ENCODE peak calls at places on chromosome 19, in six cellular contexts. R is GM12878, U is K562, D is upper lobe of left lung, W is A549, Z is HepG2. S is an unnamed sample.

GRCh38 chr19:52296400-52296772 is 583 bp upstream of the ZNF480 start:
- ATAC-seq in R (peak), U (peak), D (no peak), W (peak), Z (peak), S (no peak)

GRCh38 chr19:10952809-10953208 is 8.0 kb upstream of the SMARCA4 start:
- ATAC-seq in R (no peak), U (no peak), D (no peak), W (no peak), Z (no peak), S (no peak)

GRCh38 chr19:10828981-10829821 is 6.8 kb downstream of the TMED1 start:
- ATAC-seq in R (peak), U (peak), D (peak), W (peak), Z (peak), S (no peak)

GRCh38 chr19:23481043-23481442 is 85.8 kb upstream of the ZNF91 start:
- ATAC-seq in R (no peak), U (no peak), D (no peak), W (no peak), Z (no peak), S (no peak)

GRCh38 chr19:7417671-7418324 is 69.1 kb downstream of the ARHGEF18 start:
- ATAC-seq in R (no peak), U (peak), D (peak), W (peak), Z (no peak), S (no peak)

GRCh38 chr19:34639491-34640085 is 37.4 kb downstream of the SCGB2B2 start:
- ATAC-seq in R (peak), U (peak), D (peak), W (peak), Z (peak), S (no peak)

GRCh38 chr19:49094505-49095482 is 9.5 kb downstream of the SNRNP70 start:
- ATAC-seq in R (no peak), U (no peak), D (no peak), W (peak), Z (no peak), S (no peak)

GRCh38 chr19:55441319-55441691 is 1.8 kb downstream of the SHISA7 start:
- ATAC-seq in R (peak), U (no peak), D (no peak), W (no peak), Z (no peak), S (no peak)

GRCh38 chr19:45560686-45561085 is 23.9 kb downstream of the OPA3 start:
- ATAC-seq in R (no peak), U (no peak), D (no peak), W (no peak), Z (no peak), S (no peak)

GRCh38 chr19:7522923-7523667 is 671 bp downstream of the MCOLN1 start:
- ATAC-seq in R (no peak), U (peak), D (no peak), W (no peak), Z (peak), S (peak)

GRCh38 chr19:7927605-7928333 is 1.8 kb upstream of the CTXN1 start:
- ATAC-seq in R (no peak), U (no peak), D (no peak), W (no peak), Z (no peak), S (no peak)

GRCh38 chr19:10289167-10289835 is 451 bp upstream of the ICAM5 start:
- ATAC-seq in R (peak), U (peak), D (peak), W (peak), Z (peak), S (no peak)

GRCh38 chr19:7191946-7192691 is 102.1 kb downstream of the INSR start:
- ATAC-seq in R (peak), U (no peak), D (no peak), W (no peak), Z (no peak), S (no peak)

GRCh38 chr19:3362217-3362907 is 4.0 kb upstream of the NFIC start:
- ATAC-seq in R (no peak), U (no peak), D (no peak), W (no peak), Z (no peak), S (no peak)

GRCh38 chr19:3361384-3362216 is 4.8 kb upstream of the NFIC start:
- ATAC-seq in R (no peak), U (no peak), D (no peak), W (no peak), Z (no peak), S (no peak)

GRCh38 chr19:3359850-3360493 is 6.4 kb upstream of the NFIC start:
- ATAC-seq in R (peak), U (peak), D (no peak), W (no peak), Z (no peak), S (no peak)

GRCh38 chr19:3358919-3359849 is 7.2 kb upstream of the NFIC start:
- ATAC-seq in R (peak), U (peak), D (no peak), W (peak), Z (peak), S (peak)

GRCh38 chr19:3360494-3361383 is 5.6 kb upstream of the NFIC start:
- ATAC-seq in R (peak), U (peak), D (peak), W (peak), Z (peak), S (peak)
- TF ChIP-seq POLR2A in R (peak), U (peak), D (peak), W (no peak), Z (no peak), S (peak)

GRCh38 chr19:2540646-2541454 is 64.9 kb downstream of the GADD45B start:
- ATAC-seq in R (no peak), U (no peak), D (peak), W (peak), Z (peak), S (peak)
- TF ChIP-seq EP300 in R (no peak), U (no peak), D (peak), W (peak), Z (peak), S (no peak)

DNA sequence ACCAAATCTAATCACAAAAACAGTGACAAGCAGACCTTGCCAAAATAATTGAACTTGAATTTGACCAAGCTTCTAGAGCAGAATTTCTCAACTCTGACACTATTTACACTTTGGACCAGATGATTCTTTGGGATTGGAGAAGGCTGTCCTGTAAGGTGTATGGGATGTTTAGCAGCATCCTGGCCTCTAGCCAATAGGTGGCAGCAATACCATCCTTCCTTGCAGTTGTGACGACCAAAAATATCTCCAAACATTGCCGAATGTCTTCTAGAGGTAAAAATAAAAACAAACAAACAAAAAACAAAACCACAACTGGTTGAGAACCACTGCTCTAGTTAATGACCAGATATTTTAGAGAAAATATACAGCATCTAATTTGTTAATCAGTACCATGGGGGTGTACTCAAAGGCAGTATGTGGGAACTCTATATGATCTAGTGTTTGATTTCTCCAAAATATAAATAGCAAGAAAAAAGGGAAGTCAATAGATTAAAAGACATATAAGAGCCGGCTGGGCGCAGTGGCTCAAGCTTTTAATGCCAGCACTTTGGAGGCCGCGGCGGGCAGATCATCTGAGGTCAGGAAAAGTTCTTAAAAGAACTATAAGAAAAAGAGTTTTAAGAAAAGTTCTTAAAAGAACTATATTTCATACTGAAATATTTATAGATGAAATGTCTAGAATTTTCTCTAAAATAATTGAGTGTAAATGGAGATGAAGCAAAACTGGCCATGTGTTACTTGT is 60.9 kb upstream of the ZNF527 start:
- ATAC-seq in R (no peak), U (no peak), D (no peak), W (no peak), Z (no peak), S (no peak)
- TF ChIP-seq CTCF in R (peak), U (peak), D (no peak), W (no peak), Z (peak), S (no peak)

GRCh38 chr19:3572132-3572854 is 451 bp upstream of the HMG20B start:
- ATAC-seq in R (peak), U (peak), D (peak), W (peak), Z (peak), S (peak)
- TF ChIP-seq POLR2A in R (no peak), U (no peak), D (no peak), W (no peak), Z (no peak), S (no peak)

GRCh38 chr19:18659281-18660050 is 22.6 kb downstream of the KLHL26 start:
- ATAC-seq in R (peak), U (peak), D (no peak), W (peak), Z (no peak), S (peak)

GRCh38 chr19:18656337-18657086 is 19.7 kb downstream of the KLHL26 start:
- ATAC-seq in R (no peak), U (no peak), D (no peak), W (no peak), Z (no peak), S (no peak)

GRCh38 chr19:18655173-18655844 is 18.5 kb downstream of the KLHL26 start:
- ATAC-seq in R (no peak), U (no peak), D (no peak), W (no peak), Z (no peak), S (no peak)

GRCh38 chr19:18658366-18658855 is 21.6 kb downstream of the KLHL26 start:
- ATAC-seq in R (no peak), U (no peak), D (no peak), W (no peak), Z (no peak), S (no peak)

GRCh38 chr19:18657590-18658365 is 20.9 kb downstream of the KLHL26 start:
- ATAC-seq in R (peak), U (peak), D (no peak), W (peak), Z (no peak), S (peak)
- TF ChIP-seq EP300 in R (no peak), U (no peak), D (no peak), W (no peak), Z (no peak), S (no peak)

GRCh38 chr19:54035215-54036178 is 28.2 kb downstream of the VSTM1 start:
- ATAC-seq in R (no peak), U (no peak), D (no peak), W (peak), Z (no peak), S (no peak)

GRCh38 chr19:54029930-54030490 is 33.7 kb downstream of the VSTM1 start:
- ATAC-seq in R (no peak), U (peak), D (no peak), W (peak), Z (peak), S (no peak)

GRCh38 chr19:54026656-54027055 is 35.2 kb downstream of the CACNG6 start:
- ATAC-seq in R (no peak), U (no peak), D (no peak), W (no peak), Z (no peak), S (no peak)

DNA sequence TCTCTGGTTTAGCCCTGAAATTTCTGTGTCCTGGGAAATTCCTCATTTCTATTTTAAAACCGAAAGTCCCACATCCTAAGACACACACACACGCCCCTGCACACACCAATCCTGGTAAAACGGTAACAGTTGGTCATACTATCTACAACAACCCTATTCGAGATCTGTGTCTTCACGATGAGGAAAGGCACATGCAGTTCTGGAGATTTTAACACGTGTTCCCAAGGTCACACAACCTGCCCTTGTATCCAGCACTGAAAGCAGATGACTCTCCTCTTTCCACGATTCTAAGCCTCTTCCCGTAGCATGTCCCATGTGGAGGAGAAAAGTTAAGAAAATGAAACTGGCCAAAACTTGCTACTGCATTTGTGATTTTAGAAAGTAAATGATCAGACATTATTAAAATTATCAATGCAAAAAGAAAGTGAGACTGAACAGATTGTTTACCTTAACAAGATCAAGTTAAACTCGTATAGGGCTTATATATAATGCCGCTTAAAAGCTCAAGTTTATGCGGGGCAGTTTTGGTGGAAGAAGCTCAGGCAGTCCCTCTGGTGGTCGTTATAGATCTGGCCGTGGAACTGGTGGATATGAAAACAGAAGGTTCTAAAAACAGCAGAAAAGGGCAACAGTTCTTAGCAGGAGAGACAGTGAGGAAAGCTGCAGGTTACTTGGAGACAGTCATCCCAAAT is 32.7 kb downstream of the VSTM1 start:
- ATAC-seq in R (no peak), U (peak), D (no peak), W (peak), Z (peak), S (no peak)
- TF ChIP-seq CTCF in R (peak), U (peak), D (no peak), W (peak), Z (peak), S (no peak)

GRCh38 chr19:30699871-30700280 is 327.7 kb downstream of the ZNF536 start:
- ATAC-seq in R (no peak), U (no peak), D (no peak), W (no peak), Z (no peak), S (no peak)
- TF ChIP-seq POLR2A in R (no peak), U (no peak), D (no peak), W (no peak), Z (no peak), S (no peak)

GRCh38 chr19:16659464-16659831 is 496 bp downstream of the SMIM7 start:
- ATAC-seq in R (no peak), U (peak), D (no peak), W (peak), Z (peak), S (no peak)

GRCh38 chr19:16660763-16661479 is at the start of gene TMEM38A:
- ATAC-seq in R (peak), U (peak), D (peak), W (peak), Z (peak), S (peak)

GRCh38 chr19:16657384-16657783 is 2.6 kb downstream of the SMIM7 start:
- ATAC-seq in R (no peak), U (no peak), D (no peak), W (no peak), Z (no peak), S (no peak)

GRCh38 chr19:16661480-16662034 is 618 bp downstream of the TMEM38A start:
- ATAC-seq in R (peak), U (no peak), D (no peak), W (no peak), Z (no peak), S (no peak)

DNA sequence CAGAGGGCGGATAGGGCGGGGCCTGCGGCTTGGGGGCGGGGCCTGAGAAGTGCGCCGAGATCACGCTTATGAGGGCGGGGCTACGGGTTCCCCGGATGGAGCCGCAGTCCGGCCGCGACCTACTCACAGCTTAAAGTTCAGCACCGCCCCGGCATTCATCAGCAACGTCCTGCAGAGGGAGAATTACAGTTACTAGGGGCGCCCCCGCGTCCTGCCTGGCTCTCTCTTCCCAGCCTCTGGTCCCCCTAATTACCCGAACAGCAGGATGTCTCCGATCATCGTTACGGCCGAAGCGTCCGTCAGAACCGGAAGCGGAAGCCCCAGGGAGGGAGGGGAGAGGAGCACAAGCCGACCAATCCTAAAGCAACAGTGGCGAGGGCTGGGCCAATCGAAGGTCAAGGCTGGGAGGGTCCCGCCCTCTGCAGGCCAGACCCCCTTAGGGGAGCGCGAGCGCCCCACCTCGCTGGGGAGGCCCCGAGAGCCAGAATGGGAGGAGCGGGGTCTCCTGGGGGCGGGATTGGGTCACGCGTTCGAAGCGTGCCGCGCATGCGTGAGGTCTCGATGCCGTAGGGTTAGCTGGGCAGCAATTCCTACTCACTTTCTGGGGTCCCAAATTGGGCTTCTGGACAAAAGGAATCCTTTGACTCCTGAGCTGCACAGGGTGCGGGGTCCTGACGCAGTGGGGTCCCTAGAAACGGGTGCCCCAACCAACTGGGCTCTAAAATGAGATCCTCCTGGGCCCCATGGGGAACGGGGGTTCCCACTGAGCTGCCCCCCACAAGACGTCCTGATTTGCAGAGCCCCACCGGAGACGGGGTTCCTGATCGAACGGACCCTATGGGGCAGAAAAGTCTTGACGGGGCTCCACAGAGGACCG is at the start of gene SMIM7:
- ATAC-seq in R (peak), U (peak), D (peak), W (peak), Z (peak), S (peak)
- TF ChIP-seq EP300 in R (no peak), U (no peak), D (no peak), W (no peak), Z (no peak), S (no peak)

S was measured in gastroesophageal sphincter.